ENCODE peak calls at places on chromosomes 13 and 19, in four cellular contexts. A is K562, W is HL-60, I is GM12878. C is an unnamed sample.

GRCh38 chr13:44302948-44303575 is 70.6 kb upstream of the SERP2 start:
- DNase-seq in A (no peak), W (no peak), I (no peak), C (no peak)

GRCh38 chr19:45952691-45953505 is 20.8 kb downstream of the NOVA2 start:
- DNase-seq in A (peak), W (peak), I (no peak), C (no peak)

GRCh38 chr13:44747179-44747578 is 171.0 kb upstream of the TSC22D1 start:
- DNase-seq in A (no peak), W (no peak), I (no peak), C (no peak)

GRCh38 chr13:113836917-113837553 is 26.8 kb downstream of the GAS6 start:
- DNase-seq in A (no peak), W (no peak), I (no peak), C (no peak)

GRCh38 chr13:113742000-113742441 is 17.0 kb upstream of the TMEM255B start:
- DNase-seq in A (peak), W (peak), I (no peak), C (no peak)

GRCh38 chr19:45507864-45508680 is 793 bp downstream of the VASP start:
- DNase-seq in A (peak), W (no peak), I (no peak), C (no peak)

GRCh38 chr19:51103811-51104470 is 4.3 kb downstream of the CTU1 start:
- DNase-seq in A (no peak), W (no peak), I (no peak), C (no peak)

GRCh38 chr19:44611812-44612295 is 1.5 kb upstream of the IGSF23 start:
- DNase-seq in A (no peak), W (no peak), I (no peak), C (no peak)

GRCh38 chr13:49082653-49083536 is 107.2 kb downstream of the FNDC3A start:
- DNase-seq in A (no peak), W (no peak), I (peak), C (no peak)

GRCh38 chr19:50820549-50821247 is 2.9 kb downstream of the KLK1 start:
- DNase-seq in A (peak), W (no peak), I (peak), C (peak)

GRCh38 chr19:23070353-23070781 is 46.5 kb upstream of the ZNF730 start:
- DNase-seq in A (peak), W (no peak), I (no peak), C (peak)

GRCh38 chr13:44870456-44870929 is 118.8 kb downstream of the NUFIP1 start:
- DNase-seq in A (no peak), W (no peak), I (no peak), C (no peak)

GRCh38 chr13:76799696-76800095 is 86.5 kb downstream of the KCTD12 start:
- DNase-seq in A (no peak), W (no peak), I (no peak), C (no peak)

GRCh38 chr13:74866151-74866550 is 615.8 kb downstream of the TBC1D4 start:
- DNase-seq in A (no peak), W (no peak), I (no peak), C (no peak)

GRCh38 chr13:91247768-91248167 is 99.7 kb upstream of the MIR17HG start:
- DNase-seq in A (no peak), W (no peak), I (no peak), C (no peak)

GRCh38 chr19:43789029-43789428 is 8.3 kb upstream of the KCNN4 start:
- DNase-seq in A (peak), W (peak), I (no peak), C (no peak)

GRCh38 chr13:98807774-98808173 is 55.3 kb upstream of the SLC15A1 start:
- DNase-seq in A (no peak), W (no peak), I (no peak), C (no peak)

GRCh38 chr13:41053384-41053826 is 7.9 kb upstream of the WBP4 start:
- DNase-seq in A (peak), W (peak), I (peak), C (no peak)

GRCh38 chr19:58408152-58409009 is at the start of gene ZNF584:
- DNase-seq in A (peak), W (peak), I (peak), C (peak)

GRCh38 chr13:52998290-52998876 is 30.2 kb upstream of the OLFM4 start:
- DNase-seq in A (no peak), W (no peak), I (no peak), C (no peak)

GRCh38 chr13:51913421-51914136 is 51.8 kb downstream of the CCDC70 start:
- DNase-seq in A (no peak), W (no peak), I (no peak), C (no peak)

GRCh38 chr13:109213714-109214113 is 572.7 kb downstream of the IRS2 start:
- DNase-seq in A (no peak), W (no peak), I (no peak), C (no peak)

GRCh38 chr13:109214393-109214792 is 572.0 kb downstream of the IRS2 start:
- DNase-seq in A (no peak), W (no peak), I (no peak), C (no peak)

GRCh38 chr13:109212630-109213029 is 573.8 kb downstream of the IRS2 start:
- DNase-seq in A (no peak), W (no peak), I (no peak), C (no peak)

GRCh38 chr13:109209526-109209925 is 576.9 kb downstream of the IRS2 start:
- DNase-seq in A (no peak), W (no peak), I (no peak), C (no peak)

GRCh38 chr13:109211616-109212015 is 574.8 kb downstream of the IRS2 start:
- DNase-seq in A (no peak), W (no peak), I (no peak), C (no peak)
- TF ChIP-seq SPI1 in A (no peak), W (no peak), I (no peak), C (no peak)

DNA sequence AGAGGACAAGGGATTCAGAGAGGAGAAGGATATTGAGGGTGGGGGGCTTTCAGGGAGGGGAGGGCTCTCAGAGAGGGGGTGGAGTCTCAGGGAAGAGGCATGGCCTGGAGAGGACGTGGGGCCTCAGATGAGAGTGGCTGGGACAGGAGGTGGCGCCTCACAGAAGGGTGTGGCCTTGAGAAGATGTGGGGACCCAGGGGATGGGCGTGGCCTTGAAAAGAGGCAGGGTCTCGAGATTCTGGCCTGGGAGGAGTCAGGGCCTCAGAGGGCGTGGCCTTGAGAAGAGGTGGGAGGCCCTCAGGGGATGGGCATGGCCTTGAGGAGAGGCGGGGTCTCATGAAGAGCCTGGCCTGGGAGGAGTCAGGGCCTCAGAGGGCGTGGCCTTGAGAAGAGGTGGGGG is 23.7 kb upstream of the TNFSF14 start:
- DNase-seq in A (peak), W (no peak), I (no peak), C (no peak)
- TF ChIP-seq SPI1 in A (no peak), W (no peak), I (no peak), C (no peak)

DNA sequence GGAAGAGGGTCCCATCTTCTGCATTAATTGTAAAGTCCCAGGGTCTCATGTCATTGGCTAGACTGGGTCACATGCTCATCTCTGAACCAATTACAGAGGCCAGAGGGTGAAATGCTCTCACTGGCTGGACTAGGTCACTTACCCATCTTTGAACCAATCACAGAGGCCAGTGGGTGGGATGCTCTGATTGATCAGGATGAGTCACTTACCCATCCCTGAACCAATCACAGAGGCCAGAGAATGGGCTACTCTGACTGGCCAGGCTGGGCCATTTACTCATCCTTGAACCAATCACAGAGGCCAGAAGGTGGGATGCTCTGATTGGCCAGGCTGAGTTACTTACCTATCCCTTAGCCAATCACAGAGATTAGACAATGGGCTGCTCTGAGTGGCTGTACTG is 5.3 kb downstream of the MISP start:
- DNase-seq in A (peak), W (no peak), I (no peak), C (no peak)
- TF ChIP-seq SPI1 in A (no peak), W (no peak), I (no peak), C (no peak)

GRCh38 chr19:16660763-16661479 is at the start of gene TMEM38A:
- DNase-seq in A (peak), W (no peak), I (no peak), C (peak)

GRCh38 chr19:16657384-16657783 is 2.6 kb downstream of the SMIM7 start:
- DNase-seq in A (no peak), W (no peak), I (no peak), C (no peak)

GRCh38 chr19:16659832-16660708 is at the start of gene SMIM7:
- DNase-seq in A (peak), W (peak), I (peak), C (peak)

GRCh38 chr19:16659464-16659831 is 496 bp downstream of the SMIM7 start:
- DNase-seq in A (no peak), W (no peak), I (no peak), C (no peak)

DNA sequence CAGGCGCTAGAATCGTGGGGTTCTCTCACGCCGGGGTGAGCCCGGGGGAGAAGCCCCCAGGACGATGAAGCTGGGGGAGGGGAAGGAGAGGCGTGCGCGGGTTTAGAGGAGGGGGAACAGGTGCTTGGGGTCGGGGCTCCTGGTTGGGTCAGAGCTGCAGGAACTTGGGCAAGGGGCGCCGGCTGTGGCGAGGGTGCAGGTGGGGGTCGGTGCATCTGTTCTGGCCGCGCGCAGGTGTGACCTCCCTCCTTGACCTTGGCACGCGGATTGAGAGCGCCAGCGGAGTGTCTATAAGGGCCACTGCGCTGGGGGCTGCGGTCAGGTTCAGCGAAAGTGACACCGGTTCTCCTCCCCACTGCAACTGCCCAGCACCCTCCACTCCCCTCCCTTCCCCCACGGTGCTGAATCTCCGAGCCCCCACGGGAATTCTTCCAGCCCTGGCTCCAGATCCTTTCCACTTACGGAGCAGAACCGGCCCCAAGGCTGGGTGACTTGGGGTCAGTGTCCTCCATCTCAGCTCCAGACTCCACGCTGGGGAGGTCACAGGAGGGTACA is 618 bp downstream of the TMEM38A start:
- DNase-seq in A (peak), W (no peak), I (no peak), C (no peak)
- TF ChIP-seq SPI1 in A (no peak), W (no peak), I (no peak), C (no peak)

GRCh38 chr19:3365447-3366103 is 808 bp upstream of the NFIC start:
- DNase-seq in A (peak), W (peak), I (no peak), C (no peak)
- TF ChIP-seq SPI1 in A (peak), W (peak), I (no peak), C (no peak)

DNA sequence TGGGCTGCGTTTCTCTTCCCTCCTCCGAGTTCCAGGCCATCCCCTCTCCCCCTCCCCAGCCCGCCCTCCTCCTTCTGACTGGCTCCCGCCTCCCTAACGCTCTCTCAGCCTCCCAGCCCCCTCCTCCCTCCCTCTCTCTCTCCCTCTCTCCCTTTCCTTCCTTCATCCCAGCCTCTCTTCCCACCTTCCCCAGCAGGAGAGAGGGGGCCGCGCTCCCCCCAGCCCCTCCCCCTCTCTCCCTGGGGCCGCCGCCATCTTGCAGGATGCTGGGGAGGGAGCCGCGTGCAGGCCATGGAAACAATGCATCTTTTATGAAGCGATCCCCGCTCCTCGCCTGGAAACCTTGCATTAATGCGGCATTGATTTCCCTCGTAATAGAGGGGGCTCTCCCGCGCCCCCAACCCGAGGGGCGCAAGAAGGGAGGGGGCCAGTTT is 42.6 kb upstream of the ADGRL1 start:
- DNase-seq in A (no peak), W (no peak), I (no peak), C (no peak)
- TF ChIP-seq SPI1 in A (no peak), W (no peak), I (no peak), C (no peak)

GRCh38 chr13:101728615-101729014 is 276.1 kb downstream of the ITGBL1 start:
- DNase-seq in A (no peak), W (no peak), I (no peak), C (no peak)
- TF ChIP-seq SPI1 in A (no peak), W (no peak), I (no peak), C (no peak)

GRCh38 chr13:106393776-106394175 is 141.7 kb downstream of the EFNB2 start:
- DNase-seq in A (no peak), W (no peak), I (no peak), C (no peak)
- TF ChIP-seq SPI1 in A (no peak), W (no peak), I (no peak), C (no peak)

GRCh38 chr19:10552596-10553053 is 8.9 kb downstream of the ATG4D start:
- DNase-seq in A (peak), W (no peak), I (no peak), C (no peak)
- TF ChIP-seq SPI1 in A (no peak), W (no peak), I (no peak), C (no peak)

DNA sequence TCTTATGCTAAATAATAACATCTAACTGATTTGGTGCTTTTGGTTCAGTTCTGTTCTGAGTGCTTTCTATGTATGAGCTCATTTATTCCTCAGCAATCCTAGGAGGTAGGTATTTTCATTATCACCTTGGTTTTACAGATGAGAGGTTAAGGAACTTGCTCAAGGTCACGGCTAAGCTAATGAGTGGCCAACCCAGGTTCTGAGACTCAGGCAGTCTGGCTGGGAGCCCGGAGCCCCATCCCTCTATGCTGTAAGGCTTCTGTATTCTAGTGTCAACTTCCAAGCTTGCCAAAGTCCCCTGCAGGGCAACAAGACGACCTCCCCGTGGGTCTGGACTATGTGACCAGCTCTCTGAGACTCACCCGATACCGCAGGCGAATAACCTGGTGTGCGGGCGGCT is 60.5 kb downstream of the PARP4 start:
- DNase-seq in A (no peak), W (no peak), I (no peak), C (no peak)
- TF ChIP-seq SPI1 in A (no peak), W (no peak), I (no peak), C (no peak)

C was measured in GM12891.